ENCODE peak calls at places on chromosomes 3 and 15, in six cellular contexts. One of them, this sample, is unnamed. For H3K36me3, the result is how much of the 10 kb centered on the place peaks cover.

GRCh38 chr3:120597445-120598049 is 1.4 kb downstream of the NDUFB4 start:
- DNase-seq in IMR-90: no peak
- DNase-seq in hepatocyte: no peak
- DNase-seq in heart right ventricle: no peak
- DNase-seq in NT2/D1: no peak
- DNase-seq in uterus: no peak
- DNase-seq in this sample: no peak

GRCh38 chr3:30401971-30402370 is 204.4 kb upstream of the TGFBR2 start:
- DNase-seq in NT2/D1: no peak
- DNase-seq in uterus: no peak
- DNase-seq in IMR-90: peak
- DNase-seq in hepatocyte: no peak
- DNase-seq in heart right ventricle: peak
- DNase-seq in this sample: no peak

GRCh38 chr15:58212909-58213526 is 74.8 kb downstream of the AQP9 start:
- DNase-seq in hepatocyte: peak
- DNase-seq in NT2/D1: no peak
- DNase-seq in IMR-90: peak
- DNase-seq in uterus: no peak
- DNase-seq in heart right ventricle: no peak
- DNase-seq in this sample: peak

GRCh38 chr3:45972534-45973402 is 22.9 kb downstream of the FYCO1 start:
- DNase-seq in NT2/D1: no peak
- DNase-seq in heart right ventricle: no peak
- DNase-seq in IMR-90: peak
- DNase-seq in uterus: peak
- DNase-seq in hepatocyte: peak
- DNase-seq in this sample: no peak

GRCh38 chr3:185647880-185648210 is 61.8 kb downstream of the SENP2 start:
- DNase-seq in uterus: no peak
- DNase-seq in hepatocyte: no peak
- DNase-seq in NT2/D1: no peak
- DNase-seq in IMR-90: no peak
- DNase-seq in heart right ventricle: no peak
- DNase-seq in this sample: no peak

GRCh38 chr15:48717458-48717857 is 71.9 kb upstream of the FBN1 start:
- DNase-seq in hepatocyte: no peak
- DNase-seq in IMR-90: peak
- DNase-seq in uterus: no peak
- DNase-seq in heart right ventricle: no peak
- DNase-seq in NT2/D1: no peak
- DNase-seq in this sample: no peak

GRCh38 chr3:40211579-40211978 is 97.9 kb upstream of the EIF1B start:
- DNase-seq in heart right ventricle: no peak
- DNase-seq in uterus: no peak
- DNase-seq in NT2/D1: no peak
- DNase-seq in hepatocyte: no peak
- DNase-seq in IMR-90: no peak
- DNase-seq in this sample: no peak

GRCh38 chr3:94336076-94336741 is 273.3 kb downstream of the NSUN3 start:
- DNase-seq in NT2/D1: peak
- DNase-seq in heart right ventricle: no peak
- DNase-seq in IMR-90: peak
- DNase-seq in hepatocyte: peak
- DNase-seq in uterus: no peak
- DNase-seq in this sample: peak

GRCh38 chr15:90400759-90401314 is 12.8 kb downstream of the IQGAP1 start:
- DNase-seq in hepatocyte: peak
- DNase-seq in uterus: peak
- DNase-seq in NT2/D1: peak
- DNase-seq in heart right ventricle: peak
- DNase-seq in IMR-90: peak
- DNase-seq in this sample: peak

GRCh38 chr3:42680806-42681205 is 4.5 kb upstream of the KLHL40 start:
- DNase-seq in heart right ventricle: no peak
- DNase-seq in IMR-90: peak
- DNase-seq in NT2/D1: no peak
- DNase-seq in uterus: no peak
- DNase-seq in hepatocyte: no peak
- DNase-seq in this sample: peak

GRCh38 chr3:102092617-102093466 is 243.5 kb downstream of the NFKBIZ start:
- DNase-seq in IMR-90: peak
- DNase-seq in NT2/D1: no peak
- DNase-seq in hepatocyte: no peak
- DNase-seq in heart right ventricle: no peak
- DNase-seq in uterus: no peak
- DNase-seq in this sample: no peak

GRCh38 chr15:78210349-78210717 is 24.0 kb downstream of the ACSBG1 start:
- DNase-seq in IMR-90: no peak
- DNase-seq in uterus: no peak
- DNase-seq in NT2/D1: no peak
- DNase-seq in hepatocyte: no peak
- DNase-seq in heart right ventricle: no peak
- DNase-seq in this sample: peak

GRCh38 chr3:194810076-194810475 is 124.4 kb downstream of the FAM43A start:
- DNase-seq in hepatocyte: no peak
- DNase-seq in NT2/D1: no peak
- DNase-seq in uterus: no peak
- DNase-seq in IMR-90: no peak
- DNase-seq in heart right ventricle: no peak
- DNase-seq in this sample: no peak

GRCh38 chr3:114435733-114436132 is 141.9 kb downstream of the TIGIT start:
- DNase-seq in uterus: no peak
- DNase-seq in IMR-90: peak
- DNase-seq in heart right ventricle: no peak
- DNase-seq in NT2/D1: no peak
- DNase-seq in hepatocyte: no peak
- DNase-seq in this sample: no peak

GRCh38 chr3:44419159-44419922 is 58.1 kb downstream of the ZNF445 start:
- DNase-seq in IMR-90: no peak
- DNase-seq in uterus: no peak
- DNase-seq in hepatocyte: no peak
- DNase-seq in NT2/D1: no peak
- DNase-seq in heart right ventricle: no peak
- DNase-seq in this sample: no peak

GRCh38 chr3:180306691-180307090 is 270.0 kb upstream of the PEX5L start:
- DNase-seq in IMR-90: peak
- DNase-seq in hepatocyte: no peak
- DNase-seq in uterus: no peak
- DNase-seq in heart right ventricle: no peak
- DNase-seq in NT2/D1: no peak
- DNase-seq in this sample: no peak

GRCh38 chr3:17738921-17739320 is 3.5 kb downstream of the TBC1D5 start:
- DNase-seq in hepatocyte: no peak
- DNase-seq in IMR-90: no peak
- DNase-seq in uterus: no peak
- DNase-seq in heart right ventricle: no peak
- DNase-seq in NT2/D1: no peak
- DNase-seq in this sample: no peak

GRCh38 chr3:17733768-17734167 is 8.7 kb downstream of the TBC1D5 start:
- DNase-seq in uterus: no peak
- DNase-seq in hepatocyte: no peak
- DNase-seq in IMR-90: no peak
- DNase-seq in NT2/D1: no peak
- DNase-seq in heart right ventricle: no peak
- DNase-seq in this sample: no peak

GRCh38 chr3:17738219-17738618 is 4.2 kb downstream of the TBC1D5 start:
- DNase-seq in hepatocyte: no peak
- DNase-seq in uterus: no peak
- DNase-seq in IMR-90: no peak
- DNase-seq in heart right ventricle: no peak
- DNase-seq in NT2/D1: no peak
- DNase-seq in this sample: no peak

GRCh38 chr3:17740703-17741102 is 1.7 kb downstream of the TBC1D5 start:
- DNase-seq in NT2/D1: no peak
- DNase-seq in IMR-90: peak
- DNase-seq in heart right ventricle: no peak
- DNase-seq in uterus: no peak
- DNase-seq in hepatocyte: peak
- DNase-seq in this sample: no peak

GRCh38 chr3:17737591-17737990 is 4.8 kb downstream of the TBC1D5 start:
- DNase-seq in uterus: no peak
- DNase-seq in NT2/D1: no peak
- DNase-seq in hepatocyte: no peak
- DNase-seq in IMR-90: no peak
- DNase-seq in heart right ventricle: no peak
- DNase-seq in this sample: no peak
- H3K4me3 ChIP-seq in uterus: no peak
- H3K4me3 ChIP-seq in NT2/D1: no peak
- H3K4me3 ChIP-seq in hepatocyte: no peak
- H3K4me3 ChIP-seq in IMR-90: no peak
- H3K4me3 ChIP-seq in heart right ventricle: no peak
- H3K4me3 ChIP-seq in this sample: no peak

GRCh38 chr3:122952509-122952908 is 75.1 kb downstream of the SEMA5B start:
- DNase-seq in NT2/D1: no peak
- DNase-seq in hepatocyte: no peak
- DNase-seq in IMR-90: no peak
- DNase-seq in uterus: no peak
- DNase-seq in heart right ventricle: no peak
- DNase-seq in this sample: peak
- H3K36me3 ChIP-seq in NT2/D1: under half
- H3K36me3 ChIP-seq in hepatocyte: under half
- H3K36me3 ChIP-seq in IMR-90: under half
- H3K36me3 ChIP-seq in uterus: under half
- H3K36me3 ChIP-seq in heart right ventricle: under half
- H3K36me3 ChIP-seq in this sample: under half

GRCh38 chr15:95919460-95919859 is 411.0 kb upstream of the NR2F2 start:
- DNase-seq in heart right ventricle: no peak
- DNase-seq in hepatocyte: no peak
- DNase-seq in IMR-90: peak
- DNase-seq in uterus: no peak
- DNase-seq in NT2/D1: no peak
- DNase-seq in this sample: no peak
- H3K4me3 ChIP-seq in heart right ventricle: no peak
- H3K4me3 ChIP-seq in hepatocyte: no peak
- H3K4me3 ChIP-seq in IMR-90: no peak
- H3K4me3 ChIP-seq in uterus: no peak
- H3K4me3 ChIP-seq in NT2/D1: no peak
- H3K4me3 ChIP-seq in this sample: no peak

DNA sequence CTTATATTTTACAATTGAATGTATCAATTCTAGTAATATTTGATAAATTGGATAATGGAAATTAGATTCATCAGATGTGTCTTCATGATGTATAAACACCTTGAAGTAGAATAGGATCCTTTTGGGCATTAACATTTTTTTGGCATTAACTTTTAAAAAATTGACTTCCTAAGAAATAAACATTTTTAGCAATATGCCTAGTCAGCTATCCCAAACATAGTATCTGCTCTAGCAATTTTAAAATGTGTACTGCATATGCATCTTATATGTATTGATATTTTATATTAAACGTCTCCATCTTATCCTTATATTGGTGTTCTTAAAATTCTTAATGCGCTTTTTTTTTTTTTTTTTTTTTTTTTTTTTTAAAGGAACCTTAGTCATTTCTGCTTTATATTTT is 8.5 kb downstream of the CCNDBP1 start:
- DNase-seq in NT2/D1: no peak
- DNase-seq in uterus: no peak
- DNase-seq in hepatocyte: no peak
- DNase-seq in heart right ventricle: no peak
- DNase-seq in IMR-90: no peak
- DNase-seq in this sample: no peak
- H3K36me3 ChIP-seq in NT2/D1: half or more
- H3K36me3 ChIP-seq in uterus: under half
- H3K36me3 ChIP-seq in hepatocyte: under half
- H3K36me3 ChIP-seq in heart right ventricle: under half
- H3K36me3 ChIP-seq in IMR-90: under half
- H3K36me3 ChIP-seq in this sample: under half

GRCh38 chr3:174425422-174425821 is 433.7 kb upstream of the NAALADL2 start:
- DNase-seq in IMR-90: no peak
- DNase-seq in NT2/D1: no peak
- DNase-seq in heart right ventricle: no peak
- DNase-seq in hepatocyte: no peak
- DNase-seq in uterus: no peak
- DNase-seq in this sample: no peak
- H3K4me3 ChIP-seq in IMR-90: no peak
- H3K4me3 ChIP-seq in NT2/D1: no peak
- H3K4me3 ChIP-seq in heart right ventricle: no peak
- H3K4me3 ChIP-seq in hepatocyte: no peak
- H3K4me3 ChIP-seq in uterus: no peak
- H3K4me3 ChIP-seq in this sample: no peak

GRCh38 chr3:39095146-39095677 is 12.2 kb downstream of the GORASP1 start:
- DNase-seq in uterus: peak
- DNase-seq in IMR-90: no peak
- DNase-seq in hepatocyte: no peak
- DNase-seq in heart right ventricle: no peak
- DNase-seq in NT2/D1: no peak
- DNase-seq in this sample: no peak
- H3K36me3 ChIP-seq in uterus: under half
- H3K36me3 ChIP-seq in IMR-90: half or more
- H3K36me3 ChIP-seq in hepatocyte: under half
- H3K36me3 ChIP-seq in heart right ventricle: under half
- H3K36me3 ChIP-seq in NT2/D1: half or more
- H3K36me3 ChIP-seq in this sample: under half

DNA sequence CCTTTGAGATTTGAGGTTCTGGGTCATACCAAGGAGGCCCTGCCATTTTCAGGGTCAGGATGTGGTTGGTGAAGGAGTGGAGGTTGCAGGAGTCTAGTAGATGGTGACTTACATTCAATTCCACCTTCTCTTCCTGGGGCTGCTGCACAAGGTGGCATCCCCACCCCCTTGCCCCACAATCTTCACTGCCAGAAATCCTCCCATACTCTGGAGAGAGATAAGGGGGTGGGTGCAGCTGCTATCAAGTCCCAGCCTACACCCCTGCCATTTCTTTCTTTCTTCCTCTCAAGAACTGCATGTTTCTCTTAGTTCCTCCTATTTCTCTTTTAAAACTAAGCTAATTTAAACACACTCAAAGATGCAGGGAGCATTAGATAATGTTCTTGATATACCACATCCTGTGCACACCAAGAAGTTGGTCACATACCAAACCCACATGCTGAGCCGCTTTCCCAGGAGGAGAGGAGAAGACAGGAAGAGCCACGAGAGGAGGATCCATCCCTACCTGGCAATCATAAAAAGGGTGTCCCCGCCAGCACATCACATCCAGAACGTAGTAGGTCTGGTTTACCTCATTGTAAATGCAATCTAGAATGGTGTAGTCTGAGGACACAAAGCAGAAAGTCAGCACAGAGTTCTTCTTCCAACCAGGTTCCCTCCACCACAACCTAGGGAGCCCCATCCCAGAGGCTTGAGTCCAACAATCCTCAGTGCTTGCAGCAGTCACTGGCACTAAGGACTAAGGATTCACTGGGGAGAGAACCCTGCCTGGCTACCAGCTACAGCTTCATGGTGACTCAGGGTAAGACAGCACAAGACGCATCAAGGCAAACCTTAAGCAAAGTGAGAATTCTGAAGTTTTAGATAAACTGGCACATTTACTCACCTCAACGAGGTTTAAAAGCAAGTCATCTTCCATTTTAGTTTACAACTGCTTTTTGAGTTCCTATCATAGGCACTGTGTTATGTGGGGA is 18.5 kb downstream of the SNUPN start:
- DNase-seq in heart right ventricle: no peak
- DNase-seq in uterus: no peak
- DNase-seq in hepatocyte: no peak
- DNase-seq in NT2/D1: no peak
- DNase-seq in IMR-90: peak
- DNase-seq in this sample: no peak
- H3K4me3 ChIP-seq in heart right ventricle: no peak
- H3K4me3 ChIP-seq in uterus: no peak
- H3K4me3 ChIP-seq in hepatocyte: no peak
- H3K4me3 ChIP-seq in NT2/D1: no peak
- H3K4me3 ChIP-seq in IMR-90: no peak
- H3K4me3 ChIP-seq in this sample: no peak